ENCODE peak calls at places on chromosomes 4 and X, in seven cellular contexts. U is central memory CD4-positive, alpha-beta T cell; W is tibial nerve; O is stimulated activated CD8-positive, alpha-beta memory T cell treated with anti-CD3 and anti-CD28 coated beads, Interleukin-4, amount 100 ng/mL, for 24 hours; L is tibial artery; S is T follicular helper cell; Y is T-cell. A is an unnamed sample.

GRCh38 chr4:58590714-58591113 is 1480.5 kb upstream of the IGFBP7 start:
- DNase-seq in U (no peak), O (no peak), L (no peak), W (no peak), Y (no peak), S (no peak), A (no peak)

GRCh38 chrX:119502727-119503483 is 34.7 kb downstream of the SLC25A5 start:
- DNase-seq in U (peak), S (peak), W (no peak), L (peak), O (no peak), Y (peak), A (no peak)

GRCh38 chr4:79682801-79683217 is 274.8 kb upstream of the GK2 start:
- DNase-seq in S (no peak), U (no peak), L (peak), W (no peak), Y (no peak), O (no peak), A (no peak)

GRCh38 chrX:10612215-10612614 is 8.2 kb downstream of the MID1 start:
- DNase-seq in O (no peak), L (no peak), Y (no peak), W (no peak), U (no peak), S (no peak), A (no peak)

GRCh38 chr4:37573566-37573965 is 112.6 kb downstream of the RELL1 start:
- DNase-seq in S (no peak), O (no peak), Y (no peak), W (no peak), U (no peak), L (no peak), A (no peak)

GRCh38 chr4:73499996-73500765 is 18.6 kb downstream of the AFM start:
- DNase-seq in S (no peak), W (no peak), O (no peak), L (no peak), Y (no peak), U (no peak), A (no peak)

GRCh38 chrX:43552166-43552565 is 103.9 kb upstream of the MAOA start:
- DNase-seq in Y (no peak), S (no peak), O (no peak), L (no peak), W (no peak), U (no peak), A (no peak)

GRCh38 chr4:1356181-1356998 is 9.4 kb downstream of the UVSSA start:
- DNase-seq in S (peak), Y (no peak), W (no peak), O (peak), U (peak), L (no peak), A (peak)

GRCh38 chr4:15021946-15022345 is 19.7 kb downstream of the CPEB2 start:
- DNase-seq in Y (no peak), L (no peak), S (no peak), W (no peak), O (no peak), U (no peak), A (no peak)

GRCh38 chr4:113840850-113841249 is 79.3 kb upstream of the CAMK2D start:
- DNase-seq in Y (no peak), L (no peak), S (no peak), U (no peak), O (no peak), W (no peak), A (no peak)